ENCODE peak calls at places on chromosomes 3 and 15, in eight cellular contexts. P is WTC11, N is activated gamma-delta T cell treated with Interleukin-2 at 50 U/mL for 16 hours, M is NT2/D1, R is brain microvascular endothelial cell, X is iris pigment epithelial cell, F is OCI-LY7, Z is amniotic stem cell. Y is an unnamed sample.

GRCh38 chr3:43224405-43225073 is 61.8 kb upstream of the SNRK start:
- DNase-seq in P (no peak), N (no peak), M (no peak), R (no peak), X (no peak), F (no peak), Z (no peak), Y (no peak)

GRCh38 chr3:120852412-120852811 is 55.6 kb upstream of the STXBP5L start:
- DNase-seq in P (no peak), N (no peak), M (no peak), R (no peak), X (no peak), F (no peak), Z (no peak), Y (no peak)

GRCh38 chr15:39579487-39580116 is 1.3 kb upstream of the THBS1 start:
- DNase-seq in P (peak; percentile 85), N (no peak), M (peak; percentile 71), R (peak; percentile 90), X (peak; percentile 96), F (no peak), Z (no peak), Y (peak; percentile 90)

GRCh38 chr15:74863239-74864056 is 9.7 kb downstream of the SCAMP2 start:
- DNase-seq in P (no peak), N (no peak), M (no peak), R (no peak), X (peak; percentile 28), F (no peak), Z (no peak), Y (peak; percentile 79)

GRCh38 chr3:101466465-101467309 is 46.3 kb downstream of the SENP7 start:
- DNase-seq in P (peak; percentile 67), N (peak; percentile 60), M (no peak), R (no peak), X (no peak), F (no peak), Z (no peak), Y (no peak)

GRCh38 chr15:64460737-64461576 is 579 bp downstream of the ZNF609 start:
- DNase-seq in P (peak; percentile 33), N (peak; percentile 15), M (no peak), R (peak; percentile 57), X (no peak), F (peak; percentile 51), Z (peak; percentile 64), Y (no peak)

GRCh38 chr15:80217327-80217900 is 34.6 kb downstream of the CTXND1 start:
- DNase-seq in P (no peak), N (no peak), M (no peak), R (no peak), X (no peak), F (no peak), Z (no peak), Y (no peak)

GRCh38 chr3:186220365-186220764 is 111.5 kb upstream of the ETV5 start:
- DNase-seq in P (no peak), N (no peak), M (no peak), R (no peak), X (no peak), F (no peak), Z (no peak), Y (peak; percentile 58)

GRCh38 chr3:149812606-149813366 is at the start of gene RNF13:
- DNase-seq in P (peak; percentile 89), N (peak; percentile 93), M (peak; percentile 83), R (peak; percentile 96), X (peak; percentile 96), F (peak; percentile 94), Z (peak; percentile 92), Y (peak; percentile 89)

GRCh38 chr3:128879991-128880390 is 571 bp downstream of the ACAD9 start:
- DNase-seq in P (no peak), N (no peak), M (no peak), R (no peak), X (no peak), F (peak; percentile 25), Z (no peak), Y (no peak)

GRCh38 chr3:195762611-195763247 is 42.0 kb downstream of the MUC20 start:
- DNase-seq in P (no peak), N (no peak), M (no peak), R (no peak), X (no peak), F (no peak), Z (no peak), Y (no peak)

GRCh38 chr15:40787991-40788390 is 18.2 kb downstream of the C15orf62 start:
- DNase-seq in P (no peak), N (no peak), M (no peak), R (no peak), X (no peak), F (no peak), Z (no peak), Y (no peak)

GRCh38 chr3:71195492-71195891 is 388.0 kb downstream of the FOXP1 start:
- DNase-seq in P (no peak), N (no peak), M (no peak), R (peak; percentile 72), X (peak; percentile 92), F (no peak), Z (no peak), Y (peak; percentile 74)

GRCh38 chr3:122679467-122680291 is 960 bp upstream of the PARP14 start:
- DNase-seq in P (no peak), N (no peak), M (no peak), R (no peak), X (peak; percentile 19), F (peak; percentile 21), Z (no peak), Y (no peak)

GRCh38 chr3:71226565-71227281 is 356.8 kb downstream of the FOXP1 start:
- DNase-seq in P (no peak), N (peak; percentile 77), M (no peak), R (peak; percentile 74), X (peak; percentile 30), F (no peak), Z (no peak), Y (no peak)

Y was measured in renal cortical epithelial cell.